ENCODE peak calls at places on chromosomes 7 and 10, in six cellular contexts. One of them, this sample, is unnamed.

GRCh38 chr10:121490906-121491519 is 107.2 kb downstream of the FGFR2 start:
- DNase-seq in neural crest cell: no peak
- DNase-seq in epithelial cell of esophagus: no peak
- DNase-seq in cerebellum: no peak
- DNase-seq in EL: no peak
- DNase-seq in amniotic stem cell: no peak
- DNase-seq in this sample: no peak

GRCh38 chr7:70072220-70072619 is 473.9 kb downstream of the AUTS2 start:
- DNase-seq in neural crest cell: no peak
- DNase-seq in epithelial cell of esophagus: no peak
- DNase-seq in cerebellum: no peak
- DNase-seq in EL: no peak
- DNase-seq in amniotic stem cell: no peak
- DNase-seq in this sample: peak

GRCh38 chr7:46745700-46746090 is 824.6 kb upstream of the IGFBP3 start:
- DNase-seq in neural crest cell: no peak
- DNase-seq in epithelial cell of esophagus: no peak
- DNase-seq in cerebellum: no peak
- DNase-seq in EL: no peak
- DNase-seq in amniotic stem cell: no peak
- DNase-seq in this sample: no peak

GRCh38 chr7:80439894-80440811 is 71.7 kb downstream of the GNAT3 start:
- DNase-seq in neural crest cell: no peak
- DNase-seq in epithelial cell of esophagus: peak
- DNase-seq in cerebellum: no peak
- DNase-seq in EL: peak
- DNase-seq in amniotic stem cell: no peak
- DNase-seq in this sample: peak

GRCh38 chr10:71001470-71001869 is 113.1 kb upstream of the PCBD1 start:
- DNase-seq in neural crest cell: no peak
- DNase-seq in epithelial cell of esophagus: no peak
- DNase-seq in cerebellum: no peak
- DNase-seq in EL: no peak
- DNase-seq in amniotic stem cell: no peak
- DNase-seq in this sample: no peak

GRCh38 chr7:4015996-4016395 is 666.1 kb upstream of the FOXK1 start:
- DNase-seq in neural crest cell: no peak
- DNase-seq in epithelial cell of esophagus: no peak
- DNase-seq in cerebellum: no peak
- DNase-seq in EL: no peak
- DNase-seq in amniotic stem cell: no peak
- DNase-seq in this sample: no peak

GRCh38 chr10:122780391-122780790 is 65.3 kb downstream of the CUZD1 start:
- DNase-seq in neural crest cell: no peak
- DNase-seq in epithelial cell of esophagus: peak
- DNase-seq in cerebellum: no peak
- DNase-seq in EL: peak
- DNase-seq in amniotic stem cell: no peak
- DNase-seq in this sample: no peak

GRCh38 chr7:120760050-120760449 is 97.9 kb downstream of the TSPAN12 start:
- DNase-seq in neural crest cell: no peak
- DNase-seq in epithelial cell of esophagus: no peak
- DNase-seq in cerebellum: no peak
- DNase-seq in EL: no peak
- DNase-seq in amniotic stem cell: no peak
- DNase-seq in this sample: no peak

GRCh38 chr7:109308816-109309215 is 739.1 kb downstream of the DNAJB9 start:
- DNase-seq in neural crest cell: no peak
- DNase-seq in epithelial cell of esophagus: no peak
- DNase-seq in cerebellum: no peak
- DNase-seq in EL: no peak
- DNase-seq in amniotic stem cell: no peak
- DNase-seq in this sample: no peak

GRCh38 chr7:36606442-36607205 is 117.7 kb downstream of the AOAH start:
- DNase-seq in neural crest cell: no peak
- DNase-seq in epithelial cell of esophagus: no peak
- DNase-seq in cerebellum: peak
- DNase-seq in EL: no peak
- DNase-seq in amniotic stem cell: no peak
- DNase-seq in this sample: no peak

This sample was measured in cardiac muscle cell.